ENCODE peak calls at places on chromosomes 16 and 17, in five cellular contexts. U is HepG2, B is H1, G is GM12878, O is K562. E is an unnamed sample.

GRCh38 chr17:7530294-7530900 is 18.5 kb upstream of the TNFSF12 start:
- DNase-seq in G (no peak), U (no peak), O (peak), B (no peak), E (no peak)

GRCh38 chr17:70137451-70138230 is 31.7 kb upstream of the KCNJ2 start:
- DNase-seq in O (no peak), B (no peak), G (peak), U (no peak), E (no peak)

GRCh38 chr16:1160773-1161348 is 8.0 kb downstream of the CACNA1H start:
- DNase-seq in O (no peak), B (no peak), U (no peak), G (no peak), E (no peak)

GRCh38 chr17:16328997-16329396 is 24.3 kb downstream of the CENPV start:
- DNase-seq in G (no peak), O (no peak), B (no peak), U (no peak), E (no peak)

GRCh38 chr16:398551-399277 is 1.7 kb downstream of the NME4 start:
- DNase-seq in U (no peak), B (no peak), G (no peak), O (no peak), E (no peak)

GRCh38 chr17:66755101-66755943 is 79.6 kb upstream of the CACNG5 start:
- DNase-seq in G (no peak), U (no peak), O (no peak), B (no peak), E (no peak)

GRCh38 chr16:73213761-73214480 is 166.0 kb upstream of the ZFHX3 start:
- DNase-seq in O (no peak), B (no peak), G (no peak), U (no peak), E (no peak)

GRCh38 chr17:45818708-45819107 is 26.0 kb upstream of the SPPL2C start:
- DNase-seq in G (no peak), U (no peak), O (no peak), B (no peak), E (no peak)

GRCh38 chr17:14464741-14465140 is 163.9 kb downstream of the HS3ST3B1 start:
- DNase-seq in O (no peak), G (no peak), B (no peak), U (no peak), E (no peak)

GRCh38 chr17:62965149-62965648 is 836 bp upstream of the TANC2 start:
- DNase-seq in G (no peak), U (no peak), O (no peak), B (no peak), E (no peak)

GRCh38 chr16:66412182-66412581 is 14.9 kb upstream of the BEAN1 start:
- DNase-seq in U (no peak), G (no peak), O (no peak), B (no peak), E (no peak)

GRCh38 chr17:17127156-17127555 is 79.0 kb downstream of the PLD6 start:
- DNase-seq in G (no peak), O (no peak), U (no peak), B (no peak), E (no peak)

GRCh38 chr17:40540448-40540847 is 24.8 kb downstream of the CCR7 start:
- DNase-seq in U (no peak), G (no peak), B (no peak), O (no peak), E (no peak)

GRCh38 chr17:39800540-39800939 is 62.8 kb downstream of the GRB7 start:
- DNase-seq in B (no peak), O (no peak), U (no peak), G (peak), E (no peak)

GRCh38 chr17:35460354-35460851 is 11.8 kb upstream of the SLFN13 start:
- DNase-seq in G (peak), U (no peak), O (peak), B (peak), E (peak)

GRCh38 chr17:9225305-9226101 is 204.2 kb downstream of the NTN1 start:
- DNase-seq in U (no peak), B (no peak), G (no peak), O (no peak), E (peak)

GRCh38 chr17:48100591-48101011 is 677 bp downstream of the CBX1 start:
- DNase-seq in O (peak), U (peak), B (peak), G (no peak), E (peak)

GRCh38 chr17:18257747-18258355 is 687 bp downstream of the FLII start:
- DNase-seq in G (no peak), U (peak), B (no peak), O (peak), E (peak)

GRCh38 chr17:18256776-18257175 is 1.8 kb downstream of the FLII start:
- DNase-seq in O (no peak), G (no peak), B (no peak), U (no peak), E (no peak)

GRCh38 chr17:18257268-18257681 is 1.3 kb downstream of the FLII start:
- DNase-seq in U (peak), O (no peak), G (no peak), B (no peak), E (no peak)

GRCh38 chr17:18259621-18260331 is 686 bp upstream of the MIEF2 start:
- DNase-seq in G (no peak), B (no peak), O (no peak), U (peak), E (peak)

DNA sequence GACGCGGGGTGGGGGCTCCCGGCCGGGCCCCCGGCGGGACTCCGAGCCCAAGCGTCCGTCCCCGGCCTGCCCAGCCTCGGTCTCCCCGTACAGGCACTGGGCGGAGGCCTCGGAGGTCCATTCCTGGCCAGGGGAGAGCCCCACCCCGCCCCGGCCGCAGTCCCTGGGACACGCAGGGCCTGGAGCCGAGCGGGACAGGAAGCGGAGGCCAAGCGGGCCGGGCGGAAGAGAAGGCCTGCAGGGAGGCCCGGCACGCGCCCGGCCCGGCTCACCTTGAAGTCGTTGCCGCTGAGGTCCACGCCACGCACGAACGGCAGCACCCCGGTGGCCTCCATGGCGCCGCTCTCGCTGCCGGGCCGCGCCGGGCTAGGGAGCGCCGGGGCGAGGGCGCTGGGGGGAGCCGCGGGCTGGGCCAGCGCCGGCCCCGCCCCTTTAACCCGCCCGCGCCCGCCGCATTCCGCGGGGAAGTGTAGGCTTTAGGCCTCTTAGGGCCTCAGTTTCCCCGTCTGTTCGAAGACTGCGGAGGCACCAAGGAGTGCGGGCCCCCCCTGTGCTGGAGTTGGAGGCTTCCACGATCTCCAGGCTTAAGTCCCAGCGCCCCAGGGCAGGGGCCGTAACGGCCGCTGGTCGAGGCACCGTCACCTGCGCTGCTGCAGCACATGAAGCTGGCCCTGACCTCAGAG is at the start of gene FLII:
- DNase-seq in U (peak), B (no peak), G (no peak), O (peak), E (peak)
- TF ChIP-seq GABPA in U (no peak), B (no peak), G (no peak), O (peak), E (no peak)

GRCh38 chr16:11610121-11610505 is 23.4 kb upstream of the LITAF start:
- DNase-seq in O (no peak), B (no peak), G (no peak), U (no peak), E (no peak)

GRCh38 chr16:11613381-11614303 is 26.9 kb upstream of the LITAF start:
- DNase-seq in O (peak), G (no peak), B (no peak), U (peak), E (no peak)

GRCh38 chr16:11610580-11610979 is 23.9 kb upstream of the LITAF start:
- DNase-seq in U (no peak), O (no peak), G (no peak), B (no peak), E (no peak)

GRCh38 chr16:11612110-11612981 is 25.6 kb upstream of the LITAF start:
- DNase-seq in U (peak), B (no peak), G (no peak), O (peak), E (no peak)

DNA sequence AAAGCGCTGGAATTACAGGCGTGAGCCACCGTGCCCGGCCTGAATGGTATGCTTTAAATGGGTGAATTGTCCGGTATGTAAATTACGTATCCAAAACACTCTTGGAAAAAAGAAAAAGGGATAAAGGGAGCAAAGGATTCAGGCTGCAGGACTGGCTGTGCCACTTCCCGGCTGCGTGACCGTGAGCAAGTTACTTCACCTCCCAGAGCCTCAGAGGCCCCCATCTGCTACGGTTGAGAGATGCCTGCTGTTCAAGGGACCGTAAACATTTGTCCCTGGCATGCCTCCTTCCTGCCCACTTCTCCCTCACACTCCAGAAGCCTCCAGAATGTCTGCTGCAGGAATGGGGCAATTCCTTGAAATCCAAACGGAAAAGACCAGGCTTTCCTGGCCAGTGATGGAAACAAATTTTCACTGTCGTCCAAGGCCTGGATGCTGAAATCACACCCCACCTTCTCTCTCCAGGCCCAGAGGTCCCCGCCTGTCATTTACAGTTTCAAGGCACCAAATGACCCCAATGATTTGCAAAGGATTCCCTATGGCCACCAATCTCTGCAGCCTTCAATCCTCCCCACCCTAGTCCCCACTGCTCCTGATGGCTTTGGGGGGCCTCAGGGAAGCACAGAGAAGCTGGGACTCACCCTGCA is 22.9 kb upstream of the LITAF start:
- DNase-seq in B (no peak), G (no peak), U (no peak), O (no peak), E (no peak)
- TF ChIP-seq CHD2 in B (no peak), G (no peak), U (no peak), O (no peak), E (no peak)

GRCh38 chr17:38786372-38786771 is 13.0 kb downstream of the PIP4K2B start:
- DNase-seq in O (no peak), G (no peak), U (no peak), B (no peak), E (no peak)
- TF ChIP-seq USF2 in O (no peak), G (no peak), U (no peak), B (no peak), E (no peak)

GRCh38 chr16:81817296-81817695 is 38.2 kb downstream of the PLCG2 start:
- DNase-seq in U (no peak), O (no peak), B (no peak), G (no peak), E (no peak)
- TF ChIP-seq GABPA in U (no peak), O (no peak), B (no peak), G (no peak), E (no peak)

DNA sequence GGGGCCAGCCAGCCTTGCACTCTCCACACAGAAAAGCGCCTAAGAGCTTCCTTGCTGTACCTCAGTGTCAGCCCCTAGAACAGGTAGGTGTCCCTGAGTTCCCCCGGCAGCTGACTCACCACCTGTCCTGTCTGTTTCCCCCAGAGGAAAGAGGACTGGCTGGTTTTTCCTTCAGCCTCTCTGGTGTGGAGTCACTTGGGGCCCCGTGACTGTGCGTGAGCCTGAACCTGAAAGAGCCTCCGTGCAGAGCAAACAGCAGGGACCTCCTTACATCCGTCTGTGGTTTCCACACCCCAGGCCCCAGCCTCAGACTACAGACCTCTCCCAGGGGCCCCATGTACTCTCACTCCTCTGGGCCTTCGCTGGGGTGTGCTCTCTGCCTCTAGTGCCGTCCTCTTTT is 87.8 kb downstream of the GNAO1 start:
- DNase-seq in U (no peak), B (no peak), G (no peak), O (peak), E (no peak)
- TF ChIP-seq CHD2 in U (no peak), B (no peak), G (no peak), O (no peak), E (no peak)

GRCh38 chr16:89565506-89566372 is 5.3 kb downstream of the RPL13 start:
- DNase-seq in B (no peak), U (peak), G (no peak), O (peak), E (peak)
- TF ChIP-seq USF2 in B (peak), U (no peak), G (peak), O (peak), E (no peak)

DNA sequence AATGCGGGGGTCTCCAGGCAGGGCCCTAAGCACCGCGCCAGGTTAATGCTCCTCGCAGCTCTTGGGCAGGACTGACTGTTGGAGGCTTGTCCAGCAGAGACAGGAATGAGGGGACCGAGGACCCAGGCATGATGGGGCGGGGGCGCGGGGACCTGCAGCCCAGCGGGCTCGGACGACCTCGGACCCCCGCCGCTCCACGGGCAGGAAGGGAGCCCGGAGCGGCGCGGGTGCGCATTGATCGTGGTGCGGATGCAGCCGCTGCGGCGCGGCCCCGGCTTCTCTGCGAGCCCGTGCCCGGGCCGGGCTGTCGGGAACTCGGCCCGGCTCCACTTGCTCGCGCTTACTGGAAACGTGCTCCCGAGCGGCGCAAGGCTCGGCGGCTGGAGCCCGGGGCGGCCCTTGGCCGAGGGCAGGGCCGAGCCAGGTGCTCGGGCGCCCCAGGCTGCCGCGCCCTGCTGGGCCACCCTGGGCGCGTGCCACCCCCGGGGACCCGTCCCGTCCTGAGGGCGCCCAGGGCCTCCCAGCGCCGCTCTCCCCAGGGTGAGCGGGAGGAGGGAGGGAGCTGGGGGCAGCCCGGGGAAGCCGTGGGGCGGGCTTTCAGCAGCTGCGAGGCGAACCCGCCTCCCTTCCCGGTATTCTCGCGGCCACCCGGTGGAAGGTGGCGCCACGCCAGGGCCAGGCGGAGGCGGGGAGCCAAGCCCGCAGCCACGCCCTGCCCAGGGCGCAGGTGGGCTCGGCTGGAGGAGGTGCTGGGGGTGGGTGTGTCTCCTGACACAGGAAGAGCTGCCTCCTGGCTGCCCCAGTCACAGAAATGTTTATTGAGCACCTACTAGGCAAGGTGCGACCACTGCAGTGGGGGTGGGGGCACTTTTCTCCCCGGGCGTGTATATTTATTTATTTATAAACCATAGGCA is 45.9 kb downstream of the SOCS3 start:
- DNase-seq in B (peak), G (peak), O (peak), U (peak), E (peak)
- TF ChIP-seq GABPA in B (no peak), G (no peak), O (no peak), U (no peak), E (no peak)

GRCh38 chr17:82859431-82860403 is 19.9 kb upstream of the ZNF750 start:
- DNase-seq in B (no peak), G (peak), U (peak), O (peak), E (no peak)
- TF ChIP-seq CHD2 in B (no peak), G (peak), U (no peak), O (no peak), E (no peak)

GRCh38 chr16:3659200-3659599 is 4.7 kb downstream of the DNASE1 start:
- DNase-seq in U (no peak), G (no peak), O (no peak), B (no peak), E (no peak)
- TF ChIP-seq USF2 in U (no peak), G (no peak), O (no peak), B (no peak), E (no peak)

GRCh38 chr17:50872710-50873424 is 6.7 kb upstream of the TOB1 start:
- DNase-seq in U (no peak), O (no peak), B (no peak), G (no peak), E (no peak)
- TF ChIP-seq GABPA in U (no peak), O (no peak), B (no peak), G (no peak), E (no peak)